ENCODE peak calls at places on chromosome 3, in nine cellular contexts. M, S, Q, B, F, C, N, G and X are unnamed samples.

GRCh38 chr3:105823149-105823866 is 45.5 kb downstream of the CBLB start:
- DNase-seq in S (no peak), F (no peak), G (no peak), N (no peak), C (no peak), Q (no peak), M (no peak), B (no peak), X (no peak)

GRCh38 chr3:4826237-4827100 is 152.8 kb upstream of the BHLHE40 start:
- DNase-seq in S (peak; percentile 36), N (no peak), G (no peak), M (peak; percentile 80), B (no peak), Q (no peak), F (peak; percentile 69), C (peak; percentile 91), X (no peak)

GRCh38 chr3:64248247-64248646 is 23.0 kb upstream of the PRICKLE2 start:
- DNase-seq in Q (no peak), M (no peak), N (no peak), F (no peak), G (no peak), B (no peak), C (no peak), S (no peak), X (no peak)

GRCh38 chr3:165185707-165186327 is 10.4 kb downstream of the SLITRK3 start:
- DNase-seq in B (peak; percentile 62), Q (peak; percentile 67), N (peak; percentile 58), M (peak; percentile 25), C (no peak), G (no peak), F (no peak), S (peak; percentile 54), X (peak; percentile 67)

GRCh38 chr3:96994995-96995394 is 180.6 kb downstream of the EPHA6 start:
- DNase-seq in F (no peak), C (no peak), B (no peak), N (no peak), Q (no peak), M (no peak), G (no peak), S (no peak), X (no peak)

GRCh38 chr3:186510374-186511079 is 33.7 kb downstream of the CRYGS start:
- DNase-seq in S (peak; percentile 31), Q (peak; percentile 58), N (no peak), B (peak; percentile 38), G (no peak), F (no peak), M (no peak), C (no peak), X (no peak)

GRCh38 chr3:132253262-132253878 is 63.8 kb upstream of the ACP3 start:
- DNase-seq in S (peak; percentile 36), B (peak; percentile 47), Q (peak; percentile 74), G (no peak), N (no peak), F (no peak), C (no peak), M (no peak), X (peak; percentile 19)

GRCh38 chr3:71752911-71753715 is 542 bp upstream of the GPR27 start:
- DNase-seq in G (no peak), B (no peak), C (no peak), S (no peak), F (no peak), M (peak; percentile 51), N (no peak), Q (no peak), X (peak; percentile 14)

GRCh38 chr3:194450341-194450740 is 36.5 kb downstream of the ATP13A3 start:
- DNase-seq in Q (no peak), N (no peak), F (no peak), B (no peak), G (no peak), M (no peak), C (no peak), S (no peak), X (no peak)

GRCh38 chr3:196184881-196185280 is 26.3 kb downstream of the ZDHHC19 start:
- DNase-seq in Q (no peak), B (no peak), G (no peak), N (no peak), S (no peak), C (no peak), M (peak; percentile 41), F (no peak), X (no peak)

GRCh38 chr3:196192036-196193001 is 18.9 kb downstream of the ZDHHC19 start:
- DNase-seq in F (no peak), B (peak; percentile 72), G (peak; percentile 12), C (no peak), S (peak; percentile 54), N (peak; percentile 68), M (no peak), Q (peak; percentile 80), X (no peak)

GRCh38 chr3:196189608-196190347 is 21.4 kb downstream of the ZDHHC19 start:
- DNase-seq in C (no peak), M (no peak), Q (no peak), B (no peak), G (no peak), F (no peak), S (no peak), N (no peak), X (no peak)

GRCh38 chr3:196181127-196181546 is 30.1 kb downstream of the ZDHHC19 start:
- DNase-seq in Q (peak; percentile 36), G (no peak), S (no peak), M (peak; percentile 16), C (no peak), F (no peak), N (no peak), B (no peak), X (no peak)

DNA sequence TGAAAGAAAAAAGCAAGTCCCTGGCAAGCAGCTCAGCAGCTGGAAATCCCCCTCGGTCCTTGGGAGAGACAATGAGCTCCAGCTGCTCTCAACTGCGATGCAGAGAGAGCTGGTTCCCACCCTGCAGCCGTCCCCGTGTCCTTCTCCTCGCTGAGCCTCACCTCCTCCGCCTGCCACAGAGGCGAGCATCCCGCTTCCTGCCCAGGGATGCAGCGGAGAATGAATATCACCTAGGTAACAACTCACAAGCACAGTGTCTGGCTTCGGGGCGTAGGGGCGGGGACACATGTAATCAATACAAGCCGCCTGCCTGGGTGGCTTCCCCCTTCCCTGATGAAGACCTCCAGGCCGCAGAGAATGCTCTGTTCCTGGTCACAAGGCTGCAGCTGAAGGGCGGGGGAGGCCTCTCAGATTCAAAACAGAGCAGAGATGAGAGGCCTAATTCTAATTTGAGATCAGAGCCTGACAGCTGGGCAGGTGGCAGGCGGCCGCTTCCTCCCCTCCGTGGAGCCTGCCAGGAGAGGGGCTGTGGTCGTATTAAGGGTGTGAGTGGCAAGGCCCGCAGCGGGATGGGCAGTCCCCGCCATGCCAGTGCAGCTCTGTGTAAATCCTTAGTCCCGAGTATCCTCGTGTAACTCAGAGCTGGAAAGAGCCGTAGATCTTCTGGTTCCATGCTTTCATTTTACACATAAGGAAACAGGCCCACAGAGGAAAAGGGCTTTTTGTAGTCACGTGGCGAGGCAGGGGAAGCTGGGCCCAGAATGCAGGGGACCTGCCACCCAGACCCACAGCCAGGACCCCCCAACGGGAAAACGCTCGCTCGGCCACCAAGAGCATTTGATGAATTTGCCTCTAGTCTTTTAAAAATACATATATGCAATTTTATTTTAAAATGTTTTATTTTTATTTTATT is 24.3 kb downstream of the ZDHHC19 start:
- DNase-seq in S (peak; percentile 71), B (peak; percentile 74), N (peak; percentile 87), F (no peak), G (no peak), C (no peak), M (peak; percentile 42), Q (no peak), X (no peak)
- TF ChIP-seq CTCF in S (no peak), B (no peak), N (no peak), F (no peak), G (no peak), C (no peak), M (no peak), Q (no peak), X (no peak)

GRCh38 chr3:8324727-8325126 is 176.9 kb upstream of the LMCD1 start:
- DNase-seq in C (no peak), M (no peak), Q (peak; percentile 29), S (peak; percentile 47), G (peak; percentile 43), N (peak; percentile 69), F (no peak), B (peak; percentile 40), X (peak; percentile 52)
- TF ChIP-seq CTCF in C (peak; percentile 46), M (no peak), Q (peak; percentile 59), S (peak; percentile 64), G (peak; percentile 67), N (peak; percentile 71), F (peak; percentile 8), B (peak; percentile 21), X (no peak)

DNA sequence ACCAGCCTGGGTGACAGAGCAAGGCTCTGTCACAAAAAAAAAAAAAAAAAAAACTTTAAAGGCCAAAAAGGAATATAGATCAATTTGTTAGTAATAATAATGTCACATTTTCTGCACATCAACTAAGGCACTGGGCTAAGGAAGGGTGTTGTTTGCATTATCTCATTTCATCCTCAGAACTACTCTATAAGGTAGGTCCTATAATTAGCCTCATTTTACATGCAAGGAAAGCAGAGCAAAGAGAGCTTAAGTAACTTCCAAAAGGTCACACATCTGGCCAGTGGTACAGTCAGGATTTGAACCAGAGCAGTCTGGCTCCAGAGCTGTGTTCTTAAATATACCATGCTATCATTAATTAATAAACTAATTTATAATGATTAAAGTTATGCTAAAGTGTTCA is 42.2 kb upstream of the SPATA12 start:
- DNase-seq in N (no peak), F (no peak), B (no peak), G (no peak), C (no peak), S (no peak), M (no peak), Q (no peak), X (no peak)
- TF ChIP-seq CTCF in N (no peak), F (no peak), B (no peak), G (no peak), C (no peak), S (no peak), M (no peak), Q (no peak), X (no peak)

GRCh38 chr3:151425640-151426336 is 35.1 kb downstream of the IGSF10 start:
- DNase-seq in B (peak; percentile 25), S (no peak), M (no peak), G (no peak), Q (no peak), N (no peak), C (no peak), F (no peak), X (no peak)

GRCh38 chr3:151426337-151426648 is 34.6 kb downstream of the IGSF10 start:
- DNase-seq in B (peak; percentile 45), Q (peak; percentile 41), C (no peak), F (no peak), N (no peak), G (no peak), S (peak; percentile 42), M (no peak), X (no peak)

GRCh38 chr3:151423091-151423490 is 37.8 kb downstream of the IGSF10 start:
- DNase-seq in Q (no peak), G (no peak), B (no peak), F (no peak), M (no peak), N (no peak), C (no peak), S (no peak), X (no peak)

GRCh38 chr3:151419806-151420205 is 35.3 kb upstream of the P2RY12 start:
- DNase-seq in N (no peak), F (no peak), B (no peak), C (no peak), G (no peak), S (no peak), M (no peak), Q (no peak), X (no peak)

GRCh38 chr3:151421956-151422355 is 37.4 kb upstream of the P2RY12 start:
- DNase-seq in B (no peak), C (no peak), S (no peak), G (no peak), F (no peak), M (no peak), N (no peak), Q (peak; percentile 42), X (no peak)
- TF ChIP-seq CTCF in B (no peak), C (no peak), S (no peak), G (no peak), F (no peak), M (no peak), N (peak; percentile 42), Q (peak; percentile 28), X (no peak)